ENCODE peak calls at places on chromosomes 6 and 20, in seven cellular contexts. H is C1 segment of cervical spinal cord, L is cardiac fibroblast, I is small intestine, D is GM04504, K is KBM-7, W is HCEC 1CT. R is an unnamed sample.

GRCh38 chr6:161139766-161140553 is 133.9 kb downstream of the AGPAT4 start:
- DNase-seq in W (no peak), L (peak), D (no peak), K (no peak), I (peak), H (no peak), R (no peak)

GRCh38 chr6:34489229-34489805 is 23.4 kb downstream of the PACSIN1 start:
- DNase-seq in L (no peak), K (no peak), I (no peak), D (no peak), W (no peak), H (no peak), R (no peak)

GRCh38 chr20:36575066-36575743 is 1.8 kb downstream of the TGIF2 start:
- DNase-seq in K (peak), L (peak), D (no peak), I (peak), W (peak), H (no peak), R (no peak)

GRCh38 chr20:48898210-48898609 is 23.3 kb upstream of the ARFGEF2 start:
- DNase-seq in I (no peak), K (no peak), D (no peak), H (no peak), W (no peak), L (peak), R (no peak)

GRCh38 chr20:34560141-34560523 is 1.6 kb downstream of the MAP1LC3A start:
- DNase-seq in K (no peak), I (no peak), W (no peak), H (peak), L (no peak), D (no peak), R (no peak)

GRCh38 chr20:61735503-61735785 is 330.2 kb downstream of the TAF4 start:
- DNase-seq in K (no peak), L (no peak), D (no peak), I (no peak), H (no peak), W (no peak), R (no peak)

GRCh38 chr20:58899518-58899917 is 47.0 kb downstream of the GNAS start:
- DNase-seq in H (no peak), I (no peak), L (no peak), W (no peak), K (no peak), D (no peak), R (no peak)

GRCh38 chr6:28315628-28316027 is 20.3 kb downstream of the ZSCAN31 start:
- DNase-seq in K (no peak), D (no peak), I (no peak), H (no peak), L (no peak), W (no peak), R (no peak)

GRCh38 chr20:19522080-19522801 is 235.8 kb upstream of the RIN2 start:
- DNase-seq in H (no peak), W (no peak), I (no peak), L (no peak), K (no peak), D (no peak), R (no peak)

GRCh38 chr6:41518118-41518517 is 28.1 kb upstream of the FOXP4 start:
- DNase-seq in K (no peak), L (no peak), H (no peak), I (peak), W (no peak), D (no peak), R (no peak)

GRCh38 chr6:6277418-6277817 is 43.0 kb downstream of the F13A1 start:
- DNase-seq in L (peak), D (peak), I (no peak), K (no peak), W (no peak), H (no peak), R (peak)

GRCh38 chr20:17624070-17624469 is 54.2 kb downstream of the DSTN start:
- DNase-seq in D (no peak), W (no peak), H (no peak), L (no peak), I (no peak), K (no peak), R (no peak)

GRCh38 chr6:125780540-125781306 is 10.0 kb upstream of the NCOA7 start:
- DNase-seq in I (peak), L (peak), D (peak), K (peak), W (peak), H (peak), R (peak)

GRCh38 chr20:49983848-49984408 is 1.1 kb downstream of the SNAI1 start:
- DNase-seq in H (no peak), L (peak), W (no peak), D (no peak), K (no peak), I (no peak), R (no peak)

GRCh38 chr6:128932061-128932460 is 49.1 kb downstream of the LAMA2 start:
- DNase-seq in K (no peak), L (peak), I (no peak), W (peak), H (no peak), D (peak), R (peak)

GRCh38 chr6:162481938-162482337 is 245.6 kb downstream of the PRKN start:
- DNase-seq in W (no peak), K (no peak), I (no peak), D (no peak), H (no peak), L (no peak), R (no peak)

GRCh38 chr6:56953597-56954388 is 1.1 kb upstream of the BEND6 start:
- DNase-seq in I (no peak), D (no peak), L (peak), K (peak), H (no peak), W (peak), R (no peak)

GRCh38 chr20:63508072-63508768 is 9.3 kb upstream of the EEF1A2 start:
- DNase-seq in L (no peak), W (no peak), I (no peak), D (no peak), H (no peak), K (peak), R (no peak)

GRCh38 chr20:13223731-13224130 is 2.7 kb downstream of the ISM1 start:
- DNase-seq in L (no peak), I (no peak), W (no peak), D (no peak), H (no peak), K (no peak), R (no peak)

GRCh38 chr6:41536884-41537347 is 9.3 kb upstream of the FOXP4 start:
- DNase-seq in H (no peak), L (peak), W (no peak), K (peak), I (peak), D (no peak), R (no peak)

GRCh38 chr20:9912858-9913434 is 74.1 kb upstream of the PAK5 start:
- DNase-seq in W (peak), K (peak), I (peak), H (no peak), L (peak), D (peak), R (peak)

GRCh38 chr20:35355372-35355771 is 56.4 kb downstream of the UQCC1 start:
- DNase-seq in K (no peak), L (no peak), I (no peak), D (no peak), H (no peak), W (no peak), R (no peak)

GRCh38 chr6:164628302-164628931 is 681.0 kb downstream of the C6orf118 start:
- DNase-seq in K (peak), D (no peak), H (no peak), I (no peak), W (no peak), L (peak), R (no peak)

GRCh38 chr6:45420083-45420908 is 42.6 kb upstream of the SUPT3H start:
- DNase-seq in K (peak), D (no peak), I (peak), H (no peak), W (peak), L (peak), R (peak)

GRCh38 chr20:20772492-20773047 is 60.1 kb upstream of the RALGAPA2 start:
- DNase-seq in D (no peak), K (no peak), W (no peak), L (no peak), I (no peak), H (no peak), R (no peak)

GRCh38 chr6:44431118-44431725 is 43.7 kb downstream of the CDC5L start:
- DNase-seq in W (peak), H (no peak), L (peak), K (peak), I (peak), D (peak), R (peak)

GRCh38 chr6:111943273-111943672 is 70.0 kb upstream of the FYN start:
- DNase-seq in D (no peak), L (no peak), I (no peak), K (no peak), H (no peak), W (no peak), R (no peak)

GRCh38 chr6:133631421-133631820 is 257.5 kb upstream of the TCF21 start:
- DNase-seq in K (no peak), L (peak), I (no peak), D (no peak), W (peak), H (no peak), R (no peak)

GRCh38 chr20:37480915-37481314 is 40.1 kb upstream of the NNAT start:
- DNase-seq in K (no peak), I (no peak), L (no peak), W (no peak), H (no peak), D (no peak), R (no peak)

GRCh38 chr6:29651413-29652197 is 5.3 kb upstream of the MOG start:
- DNase-seq in D (no peak), L (peak), H (no peak), K (peak), I (no peak), W (peak), R (no peak)

GRCh38 chr6:136341967-136342366 is 52.3 kb upstream of the BCLAF1 start:
- DNase-seq in I (peak), H (no peak), L (no peak), D (no peak), K (peak), W (no peak), R (no peak)

GRCh38 chr6:27592481-27593199 is 119.7 kb upstream of the ZNF184 start:
- DNase-seq in I (peak), H (no peak), L (peak), K (peak), W (peak), D (no peak), R (no peak)

GRCh38 chr6:41713161-41713649 is 22.2 kb downstream of the TFEB start:
- DNase-seq in W (peak), H (peak), I (no peak), K (no peak), L (peak), D (no peak), R (no peak)

GRCh38 chr20:62111148-62111547 is 11.1 kb upstream of the LSM14B start:
- DNase-seq in D (no peak), I (peak), W (no peak), H (no peak), K (peak), L (no peak), R (no peak)

GRCh38 chr6:71502210-71502609 is 213.6 kb downstream of the OGFRL1 start:
- DNase-seq in W (no peak), K (no peak), L (no peak), I (no peak), H (no peak), D (no peak), R (no peak)

GRCh38 chr6:45437441-45437820 is 59.7 kb upstream of the SUPT3H start:
- DNase-seq in W (no peak), I (no peak), L (no peak), D (no peak), K (no peak), H (no peak), R (no peak)

GRCh38 chr6:30378290-30378937 is 33.5 kb downstream of the RPP21 start:
- DNase-seq in W (peak), I (peak), H (no peak), L (peak), K (no peak), D (no peak), R (no peak)

GRCh38 chr6:30819287-30819917 is 64.9 kb upstream of the DDR1 start:
- DNase-seq in K (no peak), I (no peak), H (no peak), W (peak), D (no peak), L (peak), R (no peak)

GRCh38 chr6:33264015-33264414 is 7.7 kb downstream of the VPS52 start:
- DNase-seq in H (no peak), D (no peak), I (no peak), L (no peak), K (no peak), W (no peak), R (no peak)